ENCODE peak calls at places on chromosome 6, in four cellular contexts. One of them, this sample, is unnamed.

GRCh38 chr6:36116943-36117342 is 13.4 kb upstream of the MAPK13 start:
- DNase-seq in AG09309: no peak
- DNase-seq in cerebellum: no peak
- DNase-seq in hippocampal formation: no peak
- DNase-seq in this sample: no peak

GRCh38 chr6:138999949-139000725 is 12.1 kb upstream of the REPS1 start:
- DNase-seq in AG09309: no peak
- DNase-seq in cerebellum: no peak
- DNase-seq in hippocampal formation: no peak
- DNase-seq in this sample: no peak

GRCh38 chr6:42104807-42105713 is 37.4 kb downstream of the C6orf132 start:
- DNase-seq in AG09309: no peak
- DNase-seq in cerebellum: no peak
- DNase-seq in hippocampal formation: no peak
- DNase-seq in this sample: no peak

GRCh38 chr6:156102129-156102528 is 646.5 kb upstream of the NOX3 start:
- DNase-seq in AG09309: no peak
- DNase-seq in cerebellum: no peak
- DNase-seq in hippocampal formation: no peak
- DNase-seq in this sample: no peak

GRCh38 chr6:153312633-153313032 is 181.6 kb upstream of the RGS17 start:
- DNase-seq in AG09309: peak
- DNase-seq in cerebellum: peak
- DNase-seq in hippocampal formation: peak
- DNase-seq in this sample: no peak

GRCh38 chr6:30044630-30045029 is 16.4 kb upstream of the POLR1H start:
- DNase-seq in AG09309: peak
- DNase-seq in cerebellum: no peak
- DNase-seq in hippocampal formation: no peak
- DNase-seq in this sample: no peak

GRCh38 chr6:37382954-37383353 is 29.2 kb downstream of the RNF8 start:
- DNase-seq in AG09309: no peak
- DNase-seq in cerebellum: no peak
- DNase-seq in hippocampal formation: no peak
- DNase-seq in this sample: no peak

GRCh38 chr6:169520104-169520503 is 181.7 kb downstream of the WDR27 start:
- DNase-seq in AG09309: peak
- DNase-seq in cerebellum: no peak
- DNase-seq in hippocampal formation: no peak
- DNase-seq in this sample: no peak

GRCh38 chr6:166584813-166585429 is 1.6 kb downstream of the RAMACL start:
- DNase-seq in AG09309: no peak
- DNase-seq in cerebellum: no peak
- DNase-seq in hippocampal formation: no peak
- DNase-seq in this sample: no peak

GRCh38 chr6:63440057-63440456 is 120.3 kb upstream of the LGSN start:
- DNase-seq in AG09309: no peak
- DNase-seq in cerebellum: no peak
- DNase-seq in hippocampal formation: no peak
- DNase-seq in this sample: no peak

GRCh38 chr6:39421383-39422225 is 99.1 kb upstream of the KCNK16 start:
- DNase-seq in AG09309: no peak
- DNase-seq in cerebellum: no peak
- DNase-seq in hippocampal formation: no peak
- DNase-seq in this sample: no peak

GRCh38 chr6:12114055-12114503 is 102.0 kb downstream of the HIVEP1 start:
- DNase-seq in AG09309: no peak
- DNase-seq in cerebellum: no peak
- DNase-seq in hippocampal formation: no peak
- DNase-seq in this sample: no peak

GRCh38 chr6:158778005-158778527 is 41.1 kb downstream of the EZR start:
- DNase-seq in AG09309: no peak
- DNase-seq in cerebellum: no peak
- DNase-seq in hippocampal formation: no peak
- DNase-seq in this sample: no peak

GRCh38 chr6:158353851-158354508 is 41.7 kb downstream of the TULP4 start:
- DNase-seq in AG09309: no peak
- DNase-seq in cerebellum: no peak
- DNase-seq in hippocampal formation: no peak
- DNase-seq in this sample: no peak

GRCh38 chr6:29887330-29887818 is 55.0 kb upstream of the HLA-A start:
- DNase-seq in AG09309: no peak
- DNase-seq in cerebellum: peak
- DNase-seq in hippocampal formation: peak
- DNase-seq in this sample: no peak

GRCh38 chr6:167993169-167993568 is 4.3 kb upstream of the KIF25 start:
- DNase-seq in AG09309: no peak
- DNase-seq in cerebellum: no peak
- DNase-seq in hippocampal formation: no peak
- DNase-seq in this sample: no peak

GRCh38 chr6:4084444-4085328 is 5.7 kb upstream of the FAM217A start:
- DNase-seq in AG09309: no peak
- DNase-seq in cerebellum: no peak
- DNase-seq in hippocampal formation: no peak
- DNase-seq in this sample: no peak

GRCh38 chr6:41937881-41938574 is 3.6 kb downstream of the CCND3 start:
- DNase-seq in AG09309: no peak
- DNase-seq in cerebellum: no peak
- DNase-seq in hippocampal formation: no peak
- DNase-seq in this sample: no peak